ENCODE peak calls at places on chromosomes 1 and 21, in eight cellular contexts. V is fibroblast of pulmonary artery, T is cardiac fibroblast, Q is omental fat pad, R is WTC11, C is GM20000, S is astrocyte of the cerebellum, F is HFF-Myc. L is an unnamed sample.

GRCh38 chr21:31132574-31133242 is 94.4 kb upstream of the KRTAP19-8 start:
- DNase-seq in V (peak), S (peak), F (no peak), Q (no peak), C (peak), T (peak), R (no peak), L (no peak)

GRCh38 chr1:109228167-109228566 is 14.4 kb downstream of the SARS1 start:
- DNase-seq in F (no peak), Q (no peak), C (no peak), T (no peak), S (peak), V (no peak), R (no peak), L (no peak)

GRCh38 chr1:59178339-59178744 is 118.6 kb upstream of the FGGY start:
- DNase-seq in Q (no peak), F (no peak), C (no peak), R (no peak), T (peak), S (peak), V (peak), L (no peak)

GRCh38 chr1:243234978-243235657 is 20.0 kb downstream of the CEP170 start:
- DNase-seq in F (no peak), Q (no peak), R (no peak), S (peak), T (peak), V (peak), C (no peak), L (no peak)

GRCh38 chr1:94092210-94092613 is 28.7 kb downstream of the ABCA4 start:
- DNase-seq in F (no peak), R (no peak), V (peak), C (no peak), Q (no peak), S (peak), T (peak), L (no peak)

GRCh38 chr1:152697701-152698600 is at the start of gene LCE2A:
- DNase-seq in V (no peak), R (no peak), Q (no peak), T (no peak), F (no peak), S (no peak), C (no peak), L (no peak)

GRCh38 chr1:74690909-74691308 is 17.3 kb upstream of the ERICH3 start:
- DNase-seq in V (no peak), R (no peak), Q (no peak), T (no peak), F (no peak), C (no peak), S (no peak), L (no peak)

GRCh38 chr21:43323244-43324005 is 103.5 kb downstream of the SIK1 start:
- DNase-seq in C (no peak), T (peak), V (no peak), R (no peak), F (no peak), S (no peak), Q (no peak), L (no peak)

GRCh38 chr21:27426196-27426595 is 459.3 kb upstream of the ADAMTS5 start:
- DNase-seq in V (no peak), C (no peak), S (no peak), F (no peak), T (no peak), Q (no peak), R (no peak), L (no peak)

GRCh38 chr1:4690951-4691675 is 36.7 kb downstream of the AJAP1 start:
- DNase-seq in V (no peak), Q (no peak), R (no peak), F (no peak), C (no peak), T (no peak), S (no peak), L (no peak)

GRCh38 chr1:16120940-16121410 is 34.9 kb downstream of the EPHA2 start:
- DNase-seq in T (no peak), R (no peak), F (no peak), S (no peak), C (no peak), V (no peak), Q (no peak), L (no peak)

GRCh38 chr1:17719874-17720273 is 35.3 kb upstream of the ACTL8 start:
- DNase-seq in F (no peak), R (no peak), C (no peak), T (peak), V (peak), Q (no peak), S (no peak), L (no peak)

GRCh38 chr1:44553771-44554170 is 120.5 kb downstream of the TMEM53 start:
- DNase-seq in R (no peak), S (no peak), C (no peak), Q (no peak), T (peak), F (no peak), V (peak), L (no peak)

GRCh38 chr1:197989058-197989457 is 71.9 kb downstream of the LHX9 start:
- DNase-seq in Q (no peak), T (no peak), R (no peak), F (no peak), V (no peak), C (no peak), S (no peak), L (no peak)

GRCh38 chr1:60886793-60887331 is 195.5 kb upstream of the NFIA start:
- DNase-seq in R (peak), Q (no peak), F (no peak), C (no peak), S (no peak), V (no peak), T (no peak), L (no peak)

GRCh38 chr1:193926956-193927355 is 740.5 kb upstream of the B3GALT2 start:
- DNase-seq in R (no peak), T (no peak), F (no peak), V (no peak), C (no peak), Q (no peak), S (no peak), L (no peak)

DNA sequence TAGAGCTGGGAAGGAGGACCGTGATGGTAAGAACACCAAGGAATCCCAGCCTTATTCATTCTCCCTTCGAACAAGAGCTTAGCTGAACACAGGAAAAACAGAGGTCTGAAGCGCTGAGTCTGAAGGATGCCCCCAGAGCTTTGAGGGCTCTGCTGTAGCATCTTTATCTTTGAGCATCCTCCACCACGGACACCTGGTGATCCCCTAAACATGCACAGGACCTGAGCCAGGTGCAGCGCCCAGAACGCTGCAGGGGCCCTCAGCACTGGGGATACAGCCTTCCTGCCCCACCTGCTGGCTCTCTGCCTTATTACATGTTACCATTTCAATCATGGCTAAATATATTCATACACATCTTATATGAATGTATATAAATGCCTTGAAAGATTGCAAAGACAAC is 7.7 kb upstream of the GPATCH4 start:
- DNase-seq in V (no peak), R (peak), F (no peak), C (peak), Q (no peak), T (no peak), S (no peak), L (no peak)
- TF ChIP-seq CTCF in V (peak), R (peak), F (peak), C (peak), Q (no peak), T (peak), S (peak), L (no peak)

DNA sequence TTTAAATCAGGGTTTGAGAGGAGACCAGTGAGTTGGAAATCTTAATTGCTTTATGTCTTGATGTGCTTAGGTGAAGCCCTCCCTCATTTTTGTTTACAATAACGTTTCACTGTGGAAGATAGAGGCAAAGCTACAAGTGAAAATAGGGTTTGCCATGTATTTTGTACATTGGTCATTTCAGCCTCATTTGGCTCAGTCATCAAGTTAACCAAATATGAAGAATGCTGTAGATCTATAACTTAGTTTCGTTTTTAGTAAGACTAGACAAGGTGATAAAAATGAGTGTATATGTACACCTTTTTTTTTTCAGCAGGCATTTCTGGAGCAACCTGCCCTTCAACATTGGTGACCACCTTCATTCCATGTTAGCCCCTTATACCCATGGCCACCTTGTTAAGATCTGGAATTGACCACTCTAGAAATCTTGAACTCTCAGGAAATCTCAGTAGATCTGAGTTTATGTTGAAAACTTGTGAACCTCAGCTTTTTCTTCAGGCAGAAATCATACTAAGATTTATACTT is 2.9 kb downstream of the NFYC start:
- DNase-seq in R (no peak), F (no peak), C (peak), Q (no peak), T (no peak), S (no peak), V (no peak), L (no peak)
- TF ChIP-seq CTCF in R (no peak), F (no peak), C (no peak), Q (no peak), T (no peak), S (no peak), V (no peak), L (no peak)

GRCh38 chr21:45336870-45337269 is 49.2 kb upstream of the POFUT2 start:
- DNase-seq in C (no peak), R (no peak), S (no peak), V (no peak), Q (no peak), F (no peak), T (peak), L (no peak)
- TF ChIP-seq CTCF in C (no peak), R (no peak), S (no peak), V (no peak), Q (no peak), F (no peak), T (no peak), L (no peak)

GRCh38 chr1:204110894-204111633 is 38.1 kb downstream of the SOX13 start:
- DNase-seq in V (no peak), T (no peak), F (no peak), S (no peak), Q (no peak), C (no peak), R (no peak), L (no peak)

GRCh38 chr1:204115128-204115527 is 36.7 kb downstream of the ETNK2 start:
- DNase-seq in Q (no peak), R (no peak), V (no peak), C (no peak), T (no peak), F (no peak), S (no peak), L (no peak)

GRCh38 chr1:204114606-204115005 is 37.2 kb downstream of the ETNK2 start:
- DNase-seq in R (no peak), C (no peak), Q (no peak), T (no peak), F (no peak), S (no peak), V (no peak), L (no peak)

GRCh38 chr1:204113900-204114299 is 37.9 kb downstream of the ETNK2 start:
- DNase-seq in C (no peak), T (peak), V (peak), R (no peak), Q (no peak), F (no peak), S (no peak), L (no peak)

GRCh38 chr1:204112876-204113730 is 38.7 kb downstream of the ETNK2 start:
- DNase-seq in C (no peak), S (no peak), V (no peak), Q (no peak), F (no peak), T (no peak), R (no peak), L (no peak)
- TF ChIP-seq CTCF in C (no peak), S (no peak), V (no peak), Q (no peak), F (no peak), T (no peak), R (no peak), L (no peak)

DNA sequence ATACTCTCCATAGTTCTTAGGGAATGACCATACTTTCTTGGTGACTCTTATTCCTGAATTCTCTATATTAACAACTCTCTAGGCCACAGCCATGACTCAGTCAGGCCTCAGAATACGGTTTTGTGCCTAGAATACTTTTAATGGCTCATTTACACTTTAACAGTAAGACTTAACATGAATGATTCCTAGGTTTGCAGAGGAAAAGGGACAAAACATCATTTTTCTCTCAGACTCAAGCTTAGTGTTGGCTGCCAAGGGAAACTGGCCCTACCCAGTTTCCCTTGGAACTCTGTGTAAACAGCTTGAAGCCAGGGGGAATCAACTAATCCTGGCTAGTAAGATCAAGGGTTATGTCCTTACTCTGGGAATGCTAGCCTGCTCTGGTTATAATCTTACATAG is 164.9 kb upstream of the PKN2 start:
- DNase-seq in T (no peak), F (no peak), C (no peak), V (no peak), S (peak), Q (no peak), R (no peak), L (no peak)
- TF ChIP-seq CTCF in T (no peak), F (no peak), C (no peak), V (no peak), S (no peak), Q (no peak), R (no peak), L (no peak)

GRCh38 chr21:17513214-17514123 is 626 bp downstream of the CXADR start:
- DNase-seq in S (no peak), V (peak), F (no peak), R (peak), T (peak), Q (no peak), C (peak), L (peak)
- TF ChIP-seq CTCF in S (peak), V (peak), F (no peak), R (no peak), T (no peak), Q (no peak), C (no peak), L (no peak)

DNA sequence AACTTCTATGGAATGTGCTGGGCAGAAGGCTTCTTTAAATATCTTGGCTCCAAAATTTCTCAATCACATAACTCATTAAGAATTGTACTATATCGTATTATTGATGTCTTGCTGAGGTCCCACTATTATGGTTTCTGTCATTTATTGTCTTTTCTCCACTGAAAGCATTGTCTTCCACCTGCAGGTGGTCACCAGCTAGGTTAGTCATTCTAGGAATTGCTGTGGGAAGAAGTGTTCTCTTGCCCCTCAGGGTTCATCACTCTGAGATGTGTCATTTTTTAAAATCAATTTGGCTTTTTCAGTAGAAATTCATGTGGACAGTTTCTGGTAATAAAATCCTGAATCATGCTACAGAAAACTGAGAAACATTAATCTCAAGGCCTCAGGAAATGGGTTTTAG is 66.1 kb downstream of the NCAM2 start:
- DNase-seq in R (no peak), V (no peak), C (no peak), T (no peak), S (no peak), Q (no peak), F (no peak), L (no peak)
- TF ChIP-seq CTCF in R (no peak), V (no peak), C (no peak), T (no peak), S (no peak), Q (no peak), F (no peak), L (no peak)

DNA sequence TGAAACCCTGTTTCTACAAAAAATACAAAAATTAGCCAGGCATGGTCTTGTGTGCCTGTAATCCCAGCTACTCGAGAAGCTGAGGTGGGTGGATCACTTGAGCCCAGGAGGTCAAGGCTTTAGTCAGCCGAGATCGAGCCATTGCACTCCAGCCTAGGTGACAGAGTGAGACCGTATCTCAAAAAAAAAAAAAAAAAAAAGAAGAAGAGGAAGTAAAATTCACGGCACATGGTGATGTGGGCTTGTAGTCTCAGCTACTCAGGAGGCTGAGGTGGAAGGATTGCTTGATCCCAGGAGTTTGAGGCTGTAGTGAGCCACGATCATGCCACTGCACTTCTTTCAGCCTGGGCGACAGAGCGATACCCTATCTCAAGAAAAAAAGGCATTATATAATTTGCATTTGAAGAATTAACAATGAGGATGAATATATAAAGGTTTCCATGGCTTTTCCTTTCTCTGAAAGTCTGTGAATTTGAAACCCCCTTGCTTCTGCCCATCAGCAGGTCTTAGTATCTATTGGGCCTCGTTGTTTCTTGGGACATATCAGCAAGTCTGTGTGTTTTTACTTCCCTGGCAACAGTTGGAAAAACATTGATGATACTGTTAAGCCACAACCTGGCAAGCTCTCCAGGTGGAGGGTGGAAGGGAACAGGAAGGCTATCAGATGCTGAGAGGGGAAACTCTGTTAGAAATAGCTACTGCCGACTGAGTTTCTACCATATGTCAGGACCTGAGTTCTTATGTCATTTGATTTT is 4.5 kb upstream of the PLA2G2D start:
- DNase-seq in F (no peak), Q (no peak), T (peak), V (peak), C (no peak), S (no peak), R (no peak), L (no peak)
- TF ChIP-seq CTCF in F (no peak), Q (no peak), T (no peak), V (no peak), C (no peak), S (no peak), R (no peak), L (no peak)

DNA sequence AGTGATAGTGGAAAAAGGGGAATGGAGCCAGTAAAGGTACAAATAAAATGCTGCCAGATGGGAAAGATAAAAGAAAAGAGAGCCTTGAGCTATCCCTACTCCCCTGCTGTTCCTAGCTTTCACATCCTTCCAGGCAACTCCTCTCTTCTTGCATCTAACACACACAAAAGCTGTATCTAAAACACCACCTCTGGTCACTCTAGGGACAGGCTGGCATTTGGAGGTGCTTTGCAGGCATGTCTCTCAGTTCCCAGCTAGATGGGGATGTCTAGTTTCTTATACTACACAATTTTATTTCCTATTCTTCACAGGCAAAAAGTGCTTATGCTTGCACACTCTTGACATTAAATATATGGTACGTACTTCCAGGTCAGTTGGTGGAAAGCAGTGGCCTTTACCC is 185.1 kb upstream of the ST6GALNAC5 start:
- DNase-seq in T (no peak), Q (no peak), C (no peak), S (no peak), R (no peak), F (no peak), V (no peak), L (no peak)
- TF ChIP-seq CTCF in T (no peak), Q (no peak), C (no peak), S (no peak), R (no peak), F (no peak), V (no peak), L (no peak)

L was measured in activated B cell treated with CpG ODN at 0.5 μM for 24 hours.